ENCODE peak calls at places on chromosomes 1 and 21, in six cellular contexts. I is IMR-90, R is breast epithelium, D is GM12878, W is adrenal gland, G is uterus. M is an unnamed sample.

GRCh38 chr1:55200667-55201066 is 14.5 kb downstream of the USP24 start:
- DNase-seq in I (no peak), R (no peak), D (no peak), W (no peak), G (no peak), M (no peak)

GRCh38 chr1:6197746-6198427 is 1.5 kb downstream of the RPL22 start:
- DNase-seq in I (no peak), R (no peak), D (no peak), W (no peak), G (no peak), M (no peak)

GRCh38 chr1:14100444-14100843 is 400.5 kb downstream of the PRDM2 start:
- DNase-seq in I (no peak), R (no peak), D (no peak), W (no peak), G (no peak), M (no peak)

GRCh38 chr1:248804771-248805681 is 20.7 kb downstream of the SH3BP5L start:
- DNase-seq in I (no peak), R (no peak), D (peak), W (no peak), G (no peak), M (no peak)

GRCh38 chr21:36437745-36438128 is 42.2 kb downstream of the CLDN14 start:
- DNase-seq in I (peak), R (no peak), D (no peak), W (peak), G (no peak), M (no peak)

GRCh38 chr1:10733967-10734366 is 62.5 kb downstream of the CASZ1 start:
- DNase-seq in I (no peak), R (no peak), D (no peak), W (no peak), G (no peak), M (no peak)

GRCh38 chr1:6033986-6034749 is 11.5 kb upstream of the KCNAB2 start:
- DNase-seq in I (peak), R (no peak), D (no peak), W (peak), G (no peak), M (no peak)

GRCh38 chr21:25953659-25954058 is 216.9 kb downstream of the APP start:
- DNase-seq in I (no peak), R (no peak), D (no peak), W (no peak), G (no peak), M (no peak)

GRCh38 chr1:107782192-107782845 is 182.7 kb downstream of the VAV3 start:
- DNase-seq in I (peak), R (no peak), D (no peak), W (peak), G (no peak), M (no peak)

GRCh38 chr21:42164064-42164789 is 54.7 kb upstream of the ABCG1 start:
- DNase-seq in I (no peak), R (no peak), D (no peak), W (peak), G (no peak), M (peak)

GRCh38 chr1:205061665-205062069 is 18.7 kb downstream of the CNTN2 start:
- DNase-seq in I (peak), R (peak), D (peak), W (peak), G (peak), M (peak)

GRCh38 chr1:169550294-169550693 is 36.0 kb downstream of the F5 start:
- DNase-seq in I (peak), R (no peak), D (no peak), W (no peak), G (no peak), M (no peak)

GRCh38 chr1:232130815-232131474 is 499.0 kb downstream of the SIPA1L2 start:
- DNase-seq in I (no peak), R (no peak), D (no peak), W (no peak), G (no peak), M (no peak)
- TF ChIP-seq POLR2A in I (no peak), R (no peak), D (no peak), W (no peak), G (no peak), M (no peak)

DNA sequence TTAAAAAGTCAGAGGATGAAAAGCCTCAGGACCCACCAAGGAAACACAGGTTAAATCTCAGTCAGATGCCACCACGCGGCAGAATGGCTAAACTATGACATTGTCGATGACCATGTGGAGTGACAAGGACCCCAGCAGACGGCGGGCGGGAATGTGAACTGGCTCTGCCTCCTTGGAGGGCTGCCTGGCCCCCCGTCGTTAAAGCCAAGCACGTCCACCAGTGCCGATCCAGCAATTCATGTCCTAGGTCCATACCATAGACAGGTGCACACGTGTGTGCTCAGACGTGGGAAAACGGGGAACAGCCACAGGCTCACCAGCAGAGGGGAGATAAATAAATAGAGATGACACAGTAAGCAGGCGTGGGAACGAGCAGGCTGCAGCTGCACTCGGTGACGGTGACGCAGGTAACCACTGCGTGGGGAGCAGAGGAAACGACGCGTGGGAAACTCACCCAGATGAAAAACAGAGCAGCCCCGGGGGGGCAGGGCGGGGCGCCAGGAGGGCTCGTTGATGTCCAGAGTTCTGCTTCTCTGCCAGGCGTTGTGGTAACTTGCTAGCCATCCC is 28.3 kb upstream of the PCBP3 start:
- DNase-seq in I (peak), R (no peak), D (peak), W (no peak), G (no peak), M (no peak)
- H3K27ac ChIP-seq in I (no peak), R (no peak), D (peak), W (no peak), G (no peak), M (no peak)

GRCh38 chr1:43348809-43349593 is 9.8 kb upstream of the CDC20 start:
- DNase-seq in I (no peak), R (peak), D (no peak), W (peak), G (peak), M (peak)
- H3K4me3 ChIP-seq in I (peak), R (peak), D (peak), W (peak), G (peak), M (peak)

GRCh38 chr1:111214086-111214801 is 13.3 kb upstream of the CHI3L2 start:
- DNase-seq in I (peak), R (no peak), D (peak), W (no peak), G (no peak), M (no peak)
- TF ChIP-seq POLR2A in I (no peak), R (no peak), D (no peak), W (no peak), G (no peak), M (no peak)

GRCh38 chr1:228211871-228212414 is 4.1 kb downstream of the OBSCN start:
- DNase-seq in I (no peak), R (no peak), D (no peak), W (no peak), G (no peak), M (no peak)

GRCh38 chr1:228210076-228210651 is 2.3 kb downstream of the OBSCN start:
- DNase-seq in I (no peak), R (peak), D (no peak), W (no peak), G (no peak), M (peak)

GRCh38 chr1:228211091-228211870 is 3.4 kb downstream of the OBSCN start:
- DNase-seq in I (no peak), R (peak), D (no peak), W (no peak), G (no peak), M (no peak)

GRCh38 chr1:228209657-228210056 is 1.8 kb downstream of the OBSCN start:
- DNase-seq in I (no peak), R (peak), D (no peak), W (no peak), G (no peak), M (no peak)

GRCh38 chr1:228210684-228211083 is 2.8 kb downstream of the OBSCN start:
- DNase-seq in I (no peak), R (peak), D (no peak), W (no peak), G (no peak), M (no peak)
- H3K27ac ChIP-seq in I (no peak), R (no peak), D (no peak), W (no peak), G (no peak), M (peak)

DNA sequence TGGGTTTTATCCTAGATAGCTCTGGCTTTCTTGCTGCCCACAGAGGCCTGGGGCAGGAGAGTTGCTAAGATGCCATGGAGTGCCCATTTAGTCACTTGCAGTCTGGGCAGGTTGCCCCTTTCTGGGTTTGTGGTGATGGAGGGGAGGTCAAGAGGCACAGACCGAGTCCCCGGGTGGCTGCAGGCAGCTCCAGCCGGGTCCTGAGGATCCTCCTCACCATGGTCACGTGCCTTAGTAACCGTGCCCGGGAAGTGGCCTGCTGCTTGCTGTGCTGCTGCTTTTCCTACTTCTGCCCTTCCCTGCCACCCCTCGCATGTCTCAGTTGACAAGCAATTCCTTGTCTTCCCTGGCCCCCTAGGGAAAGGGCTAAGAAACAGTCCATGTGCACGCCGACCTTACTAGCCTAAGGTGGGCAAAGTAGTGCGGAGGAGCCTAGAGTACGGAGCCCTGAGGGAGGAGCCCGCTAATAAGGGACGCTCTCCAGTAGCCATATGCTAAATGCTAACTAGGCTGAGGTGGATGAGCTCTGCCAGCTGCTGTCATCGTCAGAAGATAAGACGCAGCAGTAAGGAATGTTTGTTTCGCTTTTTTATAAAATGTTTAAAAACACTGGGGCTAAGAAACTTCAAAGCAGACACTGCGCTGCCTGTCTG is 34.9 kb downstream of the CLCA1 start:
- DNase-seq in I (peak), R (peak), D (no peak), W (peak), G (peak), M (peak)
- H3K4me3 ChIP-seq in I (no peak), R (peak), D (no peak), W (peak), G (peak), M (no peak)

GRCh38 chr1:89573410-89573809 is 48.8 kb downstream of the LRRC8B start:
- DNase-seq in I (no peak), R (no peak), D (no peak), W (no peak), G (no peak), M (no peak)
- TF ChIP-seq POLR2A in I (no peak), R (no peak), D (no peak), W (no peak), G (no peak), M (no peak)

DNA sequence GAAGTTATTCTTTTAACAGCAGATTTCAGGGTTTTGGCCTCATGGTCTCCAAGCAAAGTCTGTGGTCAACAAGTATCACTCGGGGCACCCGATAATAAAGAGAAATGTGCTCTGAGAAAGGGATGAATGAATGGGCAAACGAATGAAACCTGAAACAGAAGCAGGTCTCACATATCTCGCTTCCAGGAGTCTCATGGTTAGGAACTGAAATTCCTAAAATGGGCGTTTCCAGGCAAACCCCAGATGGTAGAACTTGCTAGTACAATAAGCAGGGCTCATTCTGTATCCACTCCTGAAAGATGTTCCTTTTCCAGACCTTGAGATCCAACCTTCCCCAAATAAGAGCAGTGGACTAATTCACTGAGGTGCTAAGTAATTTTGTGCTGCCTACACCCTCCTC is 87.2 kb downstream of the LAMC2 start:
- DNase-seq in I (no peak), R (no peak), D (no peak), W (no peak), G (no peak), M (no peak)
- H3K27ac ChIP-seq in I (peak), R (peak), D (no peak), W (no peak), G (no peak), M (no peak)

GRCh38 chr1:41395599-41395956 is 34.3 kb downstream of the FOXO6 start:
- DNase-seq in I (no peak), R (no peak), D (no peak), W (no peak), G (no peak), M (no peak)

GRCh38 chr1:41394405-41394804 is 33.2 kb downstream of the FOXO6 start:
- DNase-seq in I (no peak), R (no peak), D (no peak), W (no peak), G (no peak), M (no peak)

GRCh38 chr1:41394918-41395598 is 33.8 kb downstream of the FOXO6 start:
- DNase-seq in I (no peak), R (no peak), D (no peak), W (no peak), G (no peak), M (no peak)

GRCh38 chr1:41397020-41397419 is 35.8 kb downstream of the FOXO6 start:
- DNase-seq in I (no peak), R (no peak), D (no peak), W (no peak), G (no peak), M (no peak)

DNA sequence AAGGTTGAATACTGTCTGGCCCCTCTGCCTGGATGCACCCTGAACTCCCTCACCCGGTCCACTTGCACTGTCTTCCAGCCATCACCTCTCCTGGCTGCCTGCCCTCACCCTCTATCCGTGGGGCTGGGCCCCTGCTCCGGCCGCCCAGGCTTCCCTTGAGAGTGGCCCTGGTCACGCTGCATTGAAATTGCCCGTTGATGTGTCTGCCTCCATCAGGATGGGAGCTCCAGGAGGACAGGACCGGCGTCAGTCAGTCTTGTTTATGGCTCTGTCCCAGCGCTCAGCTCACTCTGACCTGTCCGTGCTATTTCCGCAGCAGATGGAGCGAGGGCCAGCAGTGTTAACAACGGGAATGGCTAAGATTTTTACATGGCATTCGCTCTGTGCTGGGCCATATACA is 34.9 kb downstream of the FOXO6 start:
- DNase-seq in I (no peak), R (no peak), D (no peak), W (no peak), G (no peak), M (no peak)
- H3K4me3 ChIP-seq in I (no peak), R (no peak), D (no peak), W (no peak), G (no peak), M (no peak)